ENCODE peak calls at places on chromosomes 3 and 15, in four cellular contexts. M, V, P and O are unnamed samples.

GRCh38 chr3:110381992-110382391 is 689.6 kb upstream of the NECTIN3 start:
- DNase-seq in M (no peak), V (no peak), P (no peak), O (no peak)

GRCh38 chr15:74500401-74500800 is 39.4 kb upstream of the UBL7 start:
- DNase-seq in M (no peak), V (no peak), P (no peak), O (no peak)

GRCh38 chr3:183295211-183295610 is 42.2 kb downstream of the B3GNT5 start:
- DNase-seq in M (no peak), V (no peak), P (peak; percentile 85), O (no peak)

GRCh38 chr3:185716436-185717090 is 108.3 kb downstream of the IGF2BP2 start:
- DNase-seq in M (no peak), V (no peak), P (no peak), O (no peak)

GRCh38 chr15:85415779-85416178 is 35.4 kb downstream of the AKAP13 start:
- DNase-seq in M (no peak), V (no peak), P (no peak), O (no peak)

GRCh38 chr3:11060500-11061251 is 68.1 kb downstream of the SLC6A1 start:
- DNase-seq in M (peak; percentile 21), V (peak; percentile 67), P (peak; percentile 50), O (no peak)

GRCh38 chr15:82298520-82298919 is 35.9 kb downstream of the SAXO2 start:
- DNase-seq in M (peak; percentile 39), V (no peak), P (peak; percentile 15), O (no peak)

GRCh38 chr15:69016021-69016595 is 1.6 kb downstream of the NOX5 start:
- DNase-seq in M (no peak), V (no peak), P (no peak), O (no peak)

GRCh38 chr15:93803406-93803805 is 428.0 kb upstream of the MCTP2 start:
- DNase-seq in M (no peak), V (peak; percentile 39), P (no peak), O (no peak)

GRCh38 chr3:104437131-104437750 is 929.5 kb upstream of the ALCAM start:
- DNase-seq in M (no peak), V (no peak), P (peak; percentile 89), O (no peak)

GRCh38 chr15:28165791-28166190 is 66.7 kb upstream of the OCA2 start:
- DNase-seq in M (no peak), V (no peak), P (no peak), O (no peak)

GRCh38 chr3:114411292-114411691 is 117.5 kb downstream of the TIGIT start:
- DNase-seq in M (no peak), V (no peak), P (peak; percentile 82), O (no peak)

GRCh38 chr3:43489918-43490317 is 131.9 kb downstream of the ANO10 start:
- DNase-seq in M (no peak), V (no peak), P (no peak), O (no peak)

GRCh38 chr3:151478376-151478702 is 17.5 kb upstream of the IGSF10 start:
- DNase-seq in M (no peak), V (no peak), P (no peak), O (no peak)

GRCh38 chr3:10347648-10348403 is 26.9 kb upstream of the SEC13 start:
- DNase-seq in M (no peak), V (no peak), P (no peak), O (no peak)

GRCh38 chr15:34439878-34440277 is 2.3 kb upstream of the GOLGA8A start:
- DNase-seq in M (no peak), V (no peak), P (no peak), O (no peak)

GRCh38 chr3:69193749-69194148 is 71.4 kb upstream of the LMOD3 start:
- DNase-seq in M (no peak), V (no peak), P (no peak), O (no peak)

GRCh38 chr3:178588593-178588992 is 52.4 kb downstream of the KCNMB2 start:
- DNase-seq in M (no peak), V (no peak), P (no peak), O (no peak)

GRCh38 chr3:117744935-117745334 is 1035.4 kb downstream of the TUSC7 start:
- DNase-seq in M (no peak), V (no peak), P (no peak), O (no peak)

GRCh38 chr15:98561169-98561941 is 87.0 kb upstream of the IGF1R start:
- DNase-seq in M (no peak), V (no peak), P (no peak), O (no peak)

GRCh38 chr3:124467980-124468902 is 262.0 kb upstream of the UMPS start:
- DNase-seq in M (no peak), V (peak; percentile 54), P (peak; percentile 26), O (no peak)

GRCh38 chr15:22952826-22953579 is 27.2 kb downstream of the CYFIP1 start:
- DNase-seq in M (no peak), V (no peak), P (no peak), O (no peak)

DNA sequence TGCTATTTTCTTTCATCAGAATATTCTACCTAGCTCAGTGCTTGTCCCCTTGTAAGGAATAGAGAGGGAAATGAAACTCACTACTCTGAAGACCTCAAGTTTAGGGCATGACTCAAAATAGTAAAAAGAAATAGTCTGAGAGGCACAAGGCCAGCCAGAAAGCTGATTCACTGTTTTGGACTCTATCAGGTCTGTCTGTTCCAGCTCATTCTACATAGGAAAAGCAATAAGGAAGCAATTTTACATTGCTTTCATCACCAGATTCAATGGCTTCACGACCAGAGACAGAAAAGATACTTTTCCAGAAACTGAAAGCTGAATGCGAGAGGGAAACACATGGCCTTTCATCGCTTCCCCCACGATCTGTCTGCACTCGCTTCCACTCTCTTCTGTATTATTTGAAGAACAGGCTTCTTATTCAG is 276.0 kb downstream of the GBE1 start:
- DNase-seq in M (no peak), V (no peak), P (peak; percentile 88), O (no peak)
- H3K27ac ChIP-seq in M (no peak overlapping the region), V (no peak overlapping the region), P (peak overlapping the region; percentile 44), O (peak overlapping the region; percentile 69)

DNA sequence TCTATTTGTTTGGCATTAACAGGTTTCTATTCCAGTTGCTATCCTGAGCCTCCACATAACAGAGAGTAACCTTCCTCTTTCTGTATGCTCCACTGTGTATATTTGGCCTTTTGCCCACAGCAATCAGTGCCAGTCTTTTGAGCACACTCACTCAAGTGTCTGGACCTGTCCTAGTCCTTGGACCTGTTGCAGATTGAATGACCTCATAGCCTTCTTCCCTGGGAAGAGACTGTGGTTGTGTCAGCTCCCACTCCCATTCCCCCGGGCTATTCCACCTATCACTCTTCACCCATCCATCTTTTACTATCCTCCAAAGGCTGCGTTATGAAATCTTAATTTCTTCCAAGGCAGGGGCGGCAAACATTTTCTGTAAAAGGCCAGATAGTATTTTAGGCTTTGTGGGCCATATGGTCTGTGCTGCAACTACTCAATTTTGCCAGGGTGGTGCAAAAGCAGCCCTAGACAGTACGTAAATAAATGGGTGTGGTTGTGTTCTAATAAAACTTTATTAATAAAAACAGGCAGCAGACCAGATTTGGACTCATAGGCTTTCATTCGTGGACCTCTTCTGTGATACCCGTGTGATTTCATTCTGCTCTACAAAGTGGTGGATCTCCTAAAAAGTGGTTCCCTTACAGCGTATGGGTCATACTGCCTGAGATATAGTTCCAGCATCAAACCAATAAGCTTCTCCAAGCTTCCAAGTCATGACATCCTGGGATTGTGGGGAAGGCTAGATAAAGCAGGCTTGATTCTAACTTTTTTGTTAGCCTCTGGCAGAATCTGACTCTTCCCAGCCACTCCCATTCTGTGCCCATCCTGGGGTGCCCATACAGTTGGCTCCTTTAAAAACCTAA is 57.4 kb downstream of the CDAN1 start:
- DNase-seq in M (no peak), V (no peak), P (peak; percentile 2), O (no peak)
- H3K36me3 ChIP-seq in M (peaks cover 6% of the 10 kb centered on the region), V (no peaks in the 10 kb centered on the region), P (peaks cover 6% of the 10 kb centered on the region), O (peaks cover 49% of the 10 kb centered on the region)

DNA sequence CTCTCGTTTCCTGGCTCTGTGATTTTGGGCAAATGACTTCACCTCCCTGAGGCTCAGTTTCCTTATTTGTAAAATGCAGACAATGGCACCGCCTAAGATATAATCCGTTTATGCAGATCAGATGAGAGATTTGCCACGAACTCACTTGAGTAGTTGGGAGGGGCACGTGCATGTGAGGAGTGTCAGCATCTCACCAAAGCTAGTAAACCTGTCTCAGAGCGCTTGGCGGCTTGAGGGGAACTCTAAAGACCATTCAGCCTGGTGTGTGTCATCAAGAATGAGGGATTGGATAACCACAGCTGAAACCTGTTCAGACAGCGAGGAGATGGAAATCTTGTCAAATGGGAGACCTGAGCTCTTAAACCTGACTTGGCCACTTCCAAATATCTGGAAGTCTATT is 48.7 kb downstream of the BDH1 start:
- DNase-seq in M (no peak), V (no peak), P (no peak), O (no peak)
- H3K4me1 ChIP-seq in M (peaks cover 3% of the 10 kb centered on the region), V (no peaks in the 10 kb centered on the region), P (no peaks in the 10 kb centered on the region), O (no peaks in the 10 kb centered on the region)

GRCh38 chr3:171480526-171480925 is 20.3 kb upstream of the TNIK start:
- DNase-seq in M (no peak), V (no peak), P (peak; percentile 43), O (no peak)
- H3K27ac ChIP-seq in M (no peak overlapping the region), V (no peak overlapping the region), P (no peak overlapping the region), O (no peak overlapping the region)

GRCh38 chr3:128079823-128080222 is 27.6 kb downstream of the SEC61A1 start:
- DNase-seq in M (no peak), V (no peak), P (no peak), O (no peak)

GRCh38 chr3:128081226-128081625 is 29.0 kb downstream of the SEC61A1 start:
- DNase-seq in M (no peak), V (no peak), P (no peak), O (no peak)

GRCh38 chr3:128081846-128082245 is 29.6 kb downstream of the SEC61A1 start:
- DNase-seq in M (no peak), V (no peak), P (peak; percentile 51), O (no peak)

GRCh38 chr3:128078875-128079274 is 26.6 kb downstream of the SEC61A1 start:
- DNase-seq in M (no peak), V (no peak), P (no peak), O (no peak)

GRCh38 chr3:128080323-128080898 is 28.2 kb downstream of the SEC61A1 start:
- DNase-seq in M (no peak), V (no peak), P (peak; percentile 91), O (no peak)
- H3K36me3 ChIP-seq in M (peaks cover 23% of the 10 kb centered on the region), V (no peaks in the 10 kb centered on the region), P (peaks cover 11% of the 10 kb centered on the region), O (no peaks in the 10 kb centered on the region)

DNA sequence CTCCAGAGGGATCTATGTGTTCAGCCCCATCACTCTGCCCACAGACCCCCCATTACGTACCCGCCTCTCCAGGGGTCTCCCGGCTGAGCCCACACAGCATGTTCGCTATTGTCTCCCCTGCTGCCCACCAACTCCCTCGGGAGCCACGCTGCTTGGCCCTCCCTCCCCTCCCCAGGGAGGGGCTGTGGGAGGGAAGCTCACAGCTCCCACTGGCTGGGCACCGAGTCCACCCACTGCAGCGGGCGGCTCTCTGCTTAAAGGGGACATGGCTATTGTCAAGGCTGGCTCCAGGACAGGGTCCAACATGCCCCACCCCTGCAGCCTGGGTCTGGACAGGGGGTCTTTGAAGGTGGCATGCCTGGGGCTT is at the start of gene GRIP2:
- DNase-seq in M (no peak), V (no peak), P (no peak), O (no peak)
- H3K4me1 ChIP-seq in M (no peaks in the 10 kb centered on the region), V (no peaks in the 10 kb centered on the region), P (no peaks in the 10 kb centered on the region), O (no peaks in the 10 kb centered on the region)